ENCODE peak calls at places on chromosomes 3 and 15, in six cellular contexts. One of them, this sample, is unnamed.
A peak's percentile ranks its signal among the peaks of the same experiment; 100 is the strongest.

GRCh38 chr3:193732391-193732790 is 139.4 kb downstream of the OPA1 start:
- DNase-seq in cardiac muscle cell: no peak
- DNase-seq in colonic mucosa: no peak
- DNase-seq in esophagus squamous epithelium: no peak
- DNase-seq in heart right ventricle: no peak
- DNase-seq in pancreas: no peak
- DNase-seq in this sample: peak; percentile 69

GRCh38 chr15:70530035-70530499 is 233.3 kb downstream of the UACA start:
- DNase-seq in esophagus squamous epithelium: no peak
- DNase-seq in pancreas: no peak
- DNase-seq in cardiac muscle cell: no peak
- DNase-seq in colonic mucosa: no peak
- DNase-seq in heart right ventricle: no peak
- DNase-seq in this sample: no peak

GRCh38 chr3:43046583-43046982 is 59.3 kb downstream of the POMGNT2 start:
- DNase-seq in heart right ventricle: no peak
- DNase-seq in colonic mucosa: no peak
- DNase-seq in esophagus squamous epithelium: no peak
- DNase-seq in cardiac muscle cell: no peak
- DNase-seq in pancreas: no peak
- DNase-seq in this sample: no peak

GRCh38 chr15:71647479-71647792 is 162.9 kb upstream of the NR2E3 start:
- DNase-seq in cardiac muscle cell: no peak
- DNase-seq in colonic mucosa: no peak
- DNase-seq in pancreas: no peak
- DNase-seq in esophagus squamous epithelium: no peak
- DNase-seq in heart right ventricle: no peak
- DNase-seq in this sample: no peak

GRCh38 chr15:65723786-65724354 is 68.2 kb downstream of the DENND4A start:
- DNase-seq in colonic mucosa: no peak
- DNase-seq in cardiac muscle cell: no peak
- DNase-seq in pancreas: no peak
- DNase-seq in esophagus squamous epithelium: no peak
- DNase-seq in heart right ventricle: no peak
- DNase-seq in this sample: no peak

GRCh38 chr3:112857526-112857925 is 10.9 kb upstream of the CD200R1L start:
- DNase-seq in heart right ventricle: no peak
- DNase-seq in esophagus squamous epithelium: no peak
- DNase-seq in cardiac muscle cell: no peak
- DNase-seq in pancreas: no peak
- DNase-seq in colonic mucosa: no peak
- DNase-seq in this sample: no peak

GRCh38 chr3:46929324-46929723 is 47.2 kb downstream of the CCDC12 start:
- DNase-seq in cardiac muscle cell: no peak
- DNase-seq in heart right ventricle: peak; percentile 81
- DNase-seq in colonic mucosa: peak; percentile 76
- DNase-seq in pancreas: peak; percentile 74
- DNase-seq in esophagus squamous epithelium: no peak
- DNase-seq in this sample: no peak

GRCh38 chr3:14857506-14857905 is 38.7 kb downstream of the FGD5 start:
- DNase-seq in pancreas: no peak
- DNase-seq in colonic mucosa: no peak
- DNase-seq in cardiac muscle cell: no peak
- DNase-seq in heart right ventricle: no peak
- DNase-seq in esophagus squamous epithelium: no peak
- DNase-seq in this sample: no peak

GRCh38 chr3:29764603-29765254 is 483.9 kb downstream of the RBMS3 start:
- DNase-seq in esophagus squamous epithelium: no peak
- DNase-seq in cardiac muscle cell: no peak
- DNase-seq in heart right ventricle: peak; percentile 74
- DNase-seq in pancreas: peak; percentile 14
- DNase-seq in colonic mucosa: no peak
- DNase-seq in this sample: peak; percentile 10

GRCh38 chr15:60534546-60534945 is 55.6 kb upstream of the ICE2 start:
- DNase-seq in cardiac muscle cell: no peak
- DNase-seq in heart right ventricle: no peak
- DNase-seq in esophagus squamous epithelium: no peak
- DNase-seq in colonic mucosa: no peak
- DNase-seq in pancreas: no peak
- DNase-seq in this sample: no peak

GRCh38 chr15:60535743-60536142 is 56.8 kb upstream of the ICE2 start:
- DNase-seq in heart right ventricle: no peak
- DNase-seq in pancreas: no peak
- DNase-seq in colonic mucosa: no peak
- DNase-seq in cardiac muscle cell: no peak
- DNase-seq in esophagus squamous epithelium: no peak
- DNase-seq in this sample: no peak

GRCh38 chr15:60535265-60535664 is 56.3 kb upstream of the ICE2 start:
- DNase-seq in cardiac muscle cell: no peak
- DNase-seq in colonic mucosa: no peak
- DNase-seq in esophagus squamous epithelium: no peak
- DNase-seq in pancreas: no peak
- DNase-seq in heart right ventricle: no peak
- DNase-seq in this sample: no peak

GRCh38 chr15:60536951-60537350 is 58.0 kb upstream of the ICE2 start:
- DNase-seq in esophagus squamous epithelium: no peak
- DNase-seq in heart right ventricle: no peak
- DNase-seq in cardiac muscle cell: no peak
- DNase-seq in pancreas: no peak
- DNase-seq in colonic mucosa: no peak
- DNase-seq in this sample: no peak

DNA sequence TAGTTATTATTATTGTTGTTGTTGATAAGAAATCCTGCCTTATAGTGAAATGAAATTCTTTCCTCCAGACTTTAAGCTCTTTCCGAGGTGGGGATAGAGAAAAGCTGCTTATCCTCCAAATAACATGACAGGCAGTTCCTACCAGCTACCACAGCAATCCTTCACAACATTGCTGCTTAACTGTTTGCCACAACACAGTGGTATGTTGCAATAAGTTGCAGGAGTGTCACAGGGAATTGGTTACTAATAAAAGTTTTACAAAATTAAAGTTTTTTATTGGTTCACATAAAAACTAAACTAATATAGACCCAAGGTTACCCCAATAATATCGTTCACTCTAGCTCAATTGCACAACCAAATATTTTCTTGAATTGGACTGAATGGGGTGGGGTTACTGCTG is 57.4 kb upstream of the ICE2 start:
- DNase-seq in colonic mucosa: no peak
- DNase-seq in pancreas: no peak
- DNase-seq in esophagus squamous epithelium: no peak
- DNase-seq in heart right ventricle: no peak
- DNase-seq in cardiac muscle cell: no peak
- DNase-seq in this sample: no peak
- H3K4me1 ChIP-seq in colonic mucosa: no peaks in the 10 kb centered on the region
- H3K4me1 ChIP-seq in pancreas: peaks cover 3% of the 10 kb centered on the region
- H3K4me1 ChIP-seq in esophagus squamous epithelium: no peaks in the 10 kb centered on the region
- H3K4me1 ChIP-seq in heart right ventricle: peaks cover 41% of the 10 kb centered on the region
- H3K4me1 ChIP-seq in cardiac muscle cell: peaks cover 7% of the 10 kb centered on the region
- H3K4me1 ChIP-seq in this sample: no peaks in the 10 kb centered on the region

GRCh38 chr3:159911011-159911663 is 77.5 kb upstream of the IL12A start:
- DNase-seq in pancreas: no peak
- DNase-seq in colonic mucosa: no peak
- DNase-seq in heart right ventricle: no peak
- DNase-seq in esophagus squamous epithelium: no peak
- DNase-seq in cardiac muscle cell: no peak
- DNase-seq in this sample: no peak
- H3K27ac ChIP-seq in pancreas: no peak overlapping the region
- H3K27ac ChIP-seq in colonic mucosa: no peak overlapping the region
- H3K27ac ChIP-seq in heart right ventricle: peak overlapping the region; percentile 79
- H3K27ac ChIP-seq in esophagus squamous epithelium: no peak overlapping the region
- H3K27ac ChIP-seq in cardiac muscle cell: no peak overlapping the region
- H3K27ac ChIP-seq in this sample: peak overlapping the region; percentile 51

DNA sequence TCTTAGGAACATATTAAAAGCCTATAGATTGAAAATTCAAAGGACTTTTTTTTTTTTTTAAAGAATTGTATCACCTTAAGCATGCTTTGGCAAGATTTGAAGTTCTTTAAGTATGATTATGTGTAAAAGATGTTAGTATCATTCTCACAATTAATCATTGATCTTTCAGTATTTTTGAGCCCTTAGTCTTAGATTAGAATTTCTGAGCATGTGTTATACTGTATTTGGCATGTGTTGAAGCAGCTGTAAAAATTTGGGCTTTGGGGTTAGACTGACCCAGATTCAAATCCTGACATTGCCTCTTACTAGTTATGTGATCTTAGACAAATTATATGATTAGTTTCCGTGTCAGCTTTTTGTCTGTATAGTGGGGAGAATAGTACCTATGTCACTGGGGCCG is 6.3 kb downstream of the OXSR1 start:
- DNase-seq in cardiac muscle cell: no peak
- DNase-seq in esophagus squamous epithelium: no peak
- DNase-seq in colonic mucosa: no peak
- DNase-seq in pancreas: no peak
- DNase-seq in heart right ventricle: no peak
- DNase-seq in this sample: no peak
- H3K4me1 ChIP-seq in cardiac muscle cell: no peaks in the 10 kb centered on the region
- H3K4me1 ChIP-seq in esophagus squamous epithelium: peaks cover 24% of the 10 kb centered on the region
- H3K4me1 ChIP-seq in colonic mucosa: no peaks in the 10 kb centered on the region
- H3K4me1 ChIP-seq in pancreas: peaks cover 5% of the 10 kb centered on the region
- H3K4me1 ChIP-seq in heart right ventricle: peaks cover 45% of the 10 kb centered on the region
- H3K4me1 ChIP-seq in this sample: peaks cover 72% of the 10 kb centered on the region

GRCh38 chr3:140268103-140268502 is 333.1 kb downstream of the CLSTN2 start:
- DNase-seq in cardiac muscle cell: no peak
- DNase-seq in esophagus squamous epithelium: no peak
- DNase-seq in colonic mucosa: no peak
- DNase-seq in heart right ventricle: no peak
- DNase-seq in pancreas: no peak
- DNase-seq in this sample: no peak
- H3K27ac ChIP-seq in cardiac muscle cell: no peak overlapping the region
- H3K27ac ChIP-seq in esophagus squamous epithelium: no peak overlapping the region
- H3K27ac ChIP-seq in colonic mucosa: no peak overlapping the region
- H3K27ac ChIP-seq in heart right ventricle: no peak overlapping the region
- H3K27ac ChIP-seq in pancreas: no peak overlapping the region
- H3K27ac ChIP-seq in this sample: no peak overlapping the region

DNA sequence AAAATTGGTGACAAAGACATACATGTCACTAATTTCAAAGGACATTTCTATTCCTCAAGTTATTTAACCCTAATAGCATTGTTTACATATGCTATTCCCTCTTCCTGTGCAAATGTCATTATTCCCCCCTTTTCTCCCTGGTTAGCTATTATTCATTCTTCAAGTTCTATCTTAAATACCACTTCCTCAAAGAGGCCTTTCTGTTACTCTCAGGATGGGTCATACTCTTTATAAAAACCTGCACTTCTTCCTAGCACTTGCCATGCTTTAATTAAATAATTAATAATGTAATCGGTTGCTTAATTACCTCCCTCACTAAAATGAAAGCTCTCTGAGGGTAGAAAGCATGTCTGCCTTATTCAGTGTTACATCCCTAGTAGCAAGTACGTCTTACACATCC is 88.5 kb downstream of the XRN1 start:
- DNase-seq in esophagus squamous epithelium: no peak
- DNase-seq in pancreas: no peak
- DNase-seq in colonic mucosa: no peak
- DNase-seq in cardiac muscle cell: no peak
- DNase-seq in heart right ventricle: no peak
- DNase-seq in this sample: no peak
- H3K4me1 ChIP-seq in esophagus squamous epithelium: no peaks in the 10 kb centered on the region
- H3K4me1 ChIP-seq in pancreas: no peaks in the 10 kb centered on the region
- H3K4me1 ChIP-seq in colonic mucosa: no peaks in the 10 kb centered on the region
- H3K4me1 ChIP-seq in cardiac muscle cell: no peaks in the 10 kb centered on the region
- H3K4me1 ChIP-seq in heart right ventricle: no peaks in the 10 kb centered on the region
- H3K4me1 ChIP-seq in this sample: no peaks in the 10 kb centered on the region

DNA sequence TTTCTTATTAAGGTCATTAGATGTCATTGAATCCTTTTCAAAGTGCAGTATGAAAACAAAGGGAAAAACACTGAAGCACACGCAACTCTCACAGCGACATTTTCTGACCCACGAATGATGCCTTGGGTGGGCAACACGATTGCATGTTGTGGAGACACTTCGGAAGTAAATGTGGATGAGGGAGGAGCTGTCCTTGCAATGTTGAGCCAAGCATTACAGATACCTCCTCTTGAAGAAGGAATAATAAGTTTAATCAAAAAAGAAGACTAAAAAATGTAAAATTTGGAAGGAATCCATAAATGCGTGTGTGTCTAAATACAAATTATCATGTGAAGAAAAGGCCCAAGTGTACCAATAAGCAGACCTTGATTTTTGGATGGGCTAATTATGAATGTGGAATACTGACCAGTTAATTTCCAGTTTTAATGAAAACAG is 16.9 kb downstream of the THBS1 start:
- DNase-seq in pancreas: no peak
- DNase-seq in esophagus squamous epithelium: no peak
- DNase-seq in cardiac muscle cell: no peak
- DNase-seq in colonic mucosa: no peak
- DNase-seq in heart right ventricle: no peak
- DNase-seq in this sample: peak; percentile 40
- H3K27ac ChIP-seq in pancreas: no peak overlapping the region
- H3K27ac ChIP-seq in esophagus squamous epithelium: no peak overlapping the region
- H3K27ac ChIP-seq in cardiac muscle cell: peak overlapping the region; percentile 48
- H3K27ac ChIP-seq in colonic mucosa: peak overlapping the region; percentile 48
- H3K27ac ChIP-seq in heart right ventricle: no peak overlapping the region
- H3K27ac ChIP-seq in this sample: peak overlapping the region; percentile 9

GRCh38 chr15:61018083-61018482 is 211.0 kb downstream of the RORA start:
- DNase-seq in heart right ventricle: no peak
- DNase-seq in cardiac muscle cell: no peak
- DNase-seq in colonic mucosa: no peak
- DNase-seq in pancreas: no peak
- DNase-seq in esophagus squamous epithelium: no peak
- DNase-seq in this sample: no peak
- H3K4me1 ChIP-seq in heart right ventricle: no peaks in the 10 kb centered on the region
- H3K4me1 ChIP-seq in cardiac muscle cell: no peaks in the 10 kb centered on the region
- H3K4me1 ChIP-seq in colonic mucosa: no peaks in the 10 kb centered on the region
- H3K4me1 ChIP-seq in pancreas: no peaks in the 10 kb centered on the region
- H3K4me1 ChIP-seq in esophagus squamous epithelium: no peaks in the 10 kb centered on the region
- H3K4me1 ChIP-seq in this sample: no peaks in the 10 kb centered on the region

GRCh38 chr3:134482622-134483021 is 3.2 kb downstream of the ANAPC13 start:
- DNase-seq in heart right ventricle: no peak
- DNase-seq in cardiac muscle cell: no peak
- DNase-seq in esophagus squamous epithelium: no peak
- DNase-seq in colonic mucosa: no peak
- DNase-seq in pancreas: no peak
- DNase-seq in this sample: no peak
- H3K27ac ChIP-seq in heart right ventricle: no peak overlapping the region
- H3K27ac ChIP-seq in cardiac muscle cell: no peak overlapping the region
- H3K27ac ChIP-seq in esophagus squamous epithelium: peak overlapping the region; percentile 95
- H3K27ac ChIP-seq in colonic mucosa: peak overlapping the region; percentile 2
- H3K27ac ChIP-seq in pancreas: no peak overlapping the region
- H3K27ac ChIP-seq in this sample: peak overlapping the region; percentile 75

DNA sequence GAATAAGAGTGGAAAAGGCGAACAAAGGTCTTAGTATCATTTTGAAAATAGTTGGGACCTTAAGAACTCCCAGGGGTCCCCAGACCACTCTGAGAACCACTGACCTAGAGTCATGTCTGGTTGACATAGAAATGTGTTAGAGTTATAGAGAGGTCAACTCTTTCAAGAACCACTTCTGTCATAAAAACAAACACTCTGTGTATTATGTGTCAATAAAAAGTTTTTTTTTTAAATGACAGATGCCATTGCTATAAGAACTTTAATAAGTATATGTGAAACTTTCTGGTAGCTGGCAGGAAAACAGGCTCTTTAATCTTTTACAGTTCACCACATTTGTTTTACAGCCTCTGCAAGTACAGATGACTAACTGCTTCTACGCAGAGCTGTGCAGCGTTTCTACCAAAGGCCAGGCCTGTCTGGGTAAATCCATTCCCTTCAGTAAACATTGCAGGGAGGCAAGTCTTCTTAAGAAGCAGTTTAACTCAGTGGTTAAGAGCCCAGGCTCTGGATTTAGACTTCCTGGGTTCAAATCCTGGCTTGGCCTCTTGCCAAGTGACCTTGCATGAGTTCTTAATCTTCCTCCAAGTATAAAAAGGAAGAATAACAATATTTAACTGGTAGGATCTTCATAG is 56.6 kb downstream of the RFTN1 start:
- DNase-seq in heart right ventricle: no peak
- DNase-seq in cardiac muscle cell: no peak
- DNase-seq in colonic mucosa: peak; percentile 30
- DNase-seq in esophagus squamous epithelium: no peak
- DNase-seq in pancreas: no peak
- DNase-seq in this sample: peak; percentile 41
- H3K4me1 ChIP-seq in heart right ventricle: peaks cover 8% of the 10 kb centered on the region
- H3K4me1 ChIP-seq in cardiac muscle cell: no peaks in the 10 kb centered on the region
- H3K4me1 ChIP-seq in colonic mucosa: no peaks in the 10 kb centered on the region
- H3K4me1 ChIP-seq in esophagus squamous epithelium: no peaks in the 10 kb centered on the region
- H3K4me1 ChIP-seq in pancreas: no peaks in the 10 kb centered on the region
- H3K4me1 ChIP-seq in this sample: peaks cover 26% of the 10 kb centered on the region